ENCODE peak calls at places on chromosome 1, in seven cellular contexts. W, Z, H, T, S, K and N are unnamed samples.

GRCh38 chr1:195663549-195664280 is 944.5 kb downstream of the KCNT2 start:
- DNase-seq in Z (peak; percentile 94), K (no peak), T (no peak), W (no peak), H (no peak), S (no peak), N (peak; percentile 45)

GRCh38 chr1:38127432-38127831 is 80.8 kb upstream of the POU3F1 start:
- DNase-seq in T (no peak), K (no peak), W (no peak), H (no peak), Z (peak; percentile 46), S (no peak), N (no peak)

GRCh38 chr1:211420389-211420788 is 71.6 kb downstream of the RD3 start:
- DNase-seq in Z (peak; percentile 54), T (no peak), W (peak; percentile 10), H (no peak), S (no peak), K (no peak), N (no peak)

GRCh38 chr1:240503558-240503957 is 108.4 kb downstream of the GREM2 start:
- DNase-seq in S (no peak), Z (no peak), K (no peak), W (no peak), T (no peak), H (no peak), N (no peak)

GRCh38 chr1:148263906-148264255 is 111.8 kb upstream of the NBPF11 start:
- DNase-seq in W (no peak), K (no peak), H (no peak), Z (no peak), T (peak; percentile 73), S (no peak), N (peak; percentile 7)

GRCh38 chr1:12706061-12706460 is 9.8 kb upstream of the AADACL3 start:
- DNase-seq in W (no peak), T (no peak), S (no peak), H (no peak), K (no peak), Z (no peak), N (no peak)

GRCh38 chr1:64033667-64034215 is 169.7 kb upstream of the UBE2U start:
- DNase-seq in K (no peak), H (no peak), Z (peak; percentile 96), T (no peak), S (no peak), W (no peak), N (no peak)

GRCh38 chr1:108531429-108531828 is 28.5 kb upstream of the EEIG2 start:
- DNase-seq in T (no peak), K (no peak), Z (no peak), W (no peak), H (no peak), S (no peak), N (no peak)

DNA sequence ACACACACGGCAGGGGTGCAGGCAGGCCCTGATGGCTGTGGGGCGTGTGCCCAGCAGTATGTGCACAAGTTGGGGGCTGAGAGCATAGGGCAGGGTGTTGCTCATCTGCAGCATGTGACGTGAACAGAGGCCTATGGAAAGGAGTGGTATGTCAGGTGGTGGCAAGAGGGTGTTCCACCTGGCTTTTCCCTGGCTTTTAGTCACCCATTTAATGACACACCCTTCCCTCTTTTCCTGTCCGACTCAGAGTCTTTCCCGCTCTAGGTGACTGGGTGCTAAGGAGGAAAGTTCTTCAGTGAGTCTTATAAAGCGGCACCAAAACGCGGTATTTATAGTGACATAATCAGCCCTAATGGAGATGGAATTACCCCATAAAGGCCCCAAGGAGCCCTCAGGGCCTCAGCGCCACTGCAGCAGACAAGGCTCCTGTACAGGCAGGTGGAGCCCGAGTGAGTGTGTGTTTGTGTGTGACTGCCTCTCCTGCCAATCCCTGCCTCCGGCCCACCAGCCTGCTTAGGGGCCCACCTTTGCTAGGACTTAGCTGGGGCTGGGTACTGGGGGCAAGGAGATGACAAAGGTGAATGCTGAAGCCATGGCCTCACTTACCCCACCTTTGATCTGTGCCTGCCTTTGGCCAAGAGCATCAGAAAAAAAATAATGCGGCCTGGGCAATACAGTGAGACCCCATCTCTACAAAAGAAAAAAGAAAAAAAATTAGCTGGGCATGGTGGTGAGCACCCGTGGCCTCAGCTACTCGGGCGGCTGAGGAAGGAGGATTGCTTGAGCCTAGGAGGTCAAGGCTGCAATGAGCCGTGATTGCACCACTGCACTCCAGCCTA is 3.3 kb upstream of the EPHA2 start:
- DNase-seq in W (no peak), K (no peak), H (no peak), Z (no peak), T (no peak), S (no peak), N (no peak)
- TF ChIP-seq RFX5 in W (no peak), K (no peak), H (no peak), Z (no peak), T (no peak), S (no peak), N (no peak)

GRCh38 chr1:201984446-201984845 is 2.0 kb downstream of the RNPEP start:
- DNase-seq in S (no peak), T (no peak), K (no peak), H (no peak), Z (no peak), W (no peak), N (no peak)

GRCh38 chr1:201988593-201988992 is 6.1 kb downstream of the RNPEP start:
- DNase-seq in Z (no peak), K (no peak), H (no peak), W (no peak), S (no peak), T (no peak), N (no peak)

GRCh38 chr1:201985355-201985754 is 2.9 kb downstream of the RNPEP start:
- DNase-seq in K (no peak), W (no peak), S (no peak), Z (no peak), H (no peak), T (no peak), N (no peak)

GRCh38 chr1:201982082-201982922 is at the start of gene RNPEP:
- DNase-seq in Z (peak; percentile 56), K (peak; percentile 18), H (peak; percentile 95), T (peak; percentile 85), S (no peak), W (peak; percentile 93), N (peak; percentile 79)

DNA sequence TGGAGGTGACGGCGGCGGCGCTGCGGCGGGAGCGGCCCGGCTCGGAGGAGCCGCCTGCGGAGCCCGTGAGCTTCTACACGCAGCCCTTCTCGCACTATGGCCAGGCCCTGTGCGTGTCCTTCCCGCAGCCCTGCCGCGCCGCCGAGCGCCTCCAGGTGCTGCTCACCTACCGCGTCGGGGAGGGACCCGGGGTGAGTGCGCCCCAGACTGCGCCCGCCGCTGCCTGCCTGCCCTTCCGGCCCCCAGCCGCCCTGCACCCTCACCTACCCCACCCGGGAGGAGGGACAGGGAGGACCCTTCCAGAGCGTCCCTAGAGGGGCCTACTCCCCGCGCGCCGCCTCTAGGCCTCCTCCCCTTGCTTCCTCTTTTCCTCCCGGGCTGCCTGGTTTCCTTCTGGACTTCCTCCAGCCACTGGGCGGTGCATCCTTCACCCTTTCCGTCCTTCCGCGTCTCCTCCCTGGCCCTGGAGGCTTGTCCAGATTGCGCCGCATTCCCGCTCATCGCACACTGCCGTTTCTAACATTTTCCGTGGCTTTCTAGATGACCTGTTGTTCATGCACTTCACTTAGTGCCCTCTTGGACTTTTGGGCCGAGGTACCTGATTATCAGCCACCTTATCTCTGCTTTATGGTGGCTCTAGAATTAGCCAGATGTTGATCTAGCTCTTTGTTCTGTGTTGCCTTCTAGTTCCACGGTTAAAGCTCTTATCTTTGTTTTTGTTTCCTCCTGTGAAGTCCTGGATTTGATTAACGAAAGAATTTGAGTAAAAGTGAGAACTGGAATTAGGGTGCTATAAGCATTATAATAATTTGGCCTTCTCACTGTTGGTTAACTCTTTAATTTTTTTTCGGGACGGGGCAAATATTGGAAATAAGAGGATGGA is 716 bp downstream of the RNPEP start:
- DNase-seq in K (peak; percentile 61), H (peak; percentile 82), Z (peak; percentile 70), S (no peak), T (peak; percentile 76), W (peak; percentile 85), N (peak; percentile 82)
- H3K4me3 ChIP-seq in K (peak overlapping the region; percentile 74), H (peak overlapping the region; percentile 67), Z (peak overlapping the region; percentile 98), S (peak overlapping the region; percentile 82), T (peak overlapping the region; percentile 82), W (peak overlapping the region; percentile 99), N (peak overlapping the region; percentile 60)

GRCh38 chr1:182348916-182349747 is 42.5 kb downstream of the GLUL start:
- DNase-seq in Z (no peak), W (no peak), K (no peak), H (no peak), T (no peak), S (no peak), N (no peak)
- TF ChIP-seq RFX5 in Z (no peak), W (no peak), K (no peak), H (no peak), T (no peak), S (no peak), N (no peak)

DNA sequence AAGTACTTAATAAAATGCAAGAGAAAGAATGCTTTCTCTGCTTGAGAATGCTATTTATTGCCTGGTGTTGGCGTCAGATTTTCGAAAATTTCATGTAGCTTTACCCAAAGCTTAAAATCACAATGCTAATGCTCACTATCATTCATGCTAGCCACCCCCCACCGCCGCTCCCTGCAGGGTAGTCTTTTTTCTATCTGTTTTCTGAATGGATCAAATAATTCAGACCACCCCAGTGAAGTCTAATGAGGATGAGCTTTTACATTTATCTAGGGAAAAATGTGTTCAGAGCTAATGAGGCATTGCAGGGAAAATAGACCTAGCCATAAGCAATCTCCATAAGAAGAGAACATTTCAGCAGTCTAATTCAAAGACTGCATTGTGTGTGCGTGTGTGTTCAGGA is 533.0 kb upstream of the PRMT6 start:
- DNase-seq in S (no peak), T (no peak), Z (no peak), W (no peak), K (no peak), H (no peak), N (no peak)
- H3K4me3 ChIP-seq in S (no peak overlapping the region), T (peak overlapping the region; percentile 17), Z (no peak overlapping the region), W (no peak overlapping the region), K (no peak overlapping the region), H (no peak overlapping the region), N (no peak overlapping the region)

GRCh38 chr1:208165659-208166058 is 78.5 kb downstream of the PLXNA2 start:
- DNase-seq in T (no peak), S (no peak), K (no peak), H (no peak), Z (peak; percentile 5), W (no peak), N (no peak)
- TF ChIP-seq RFX5 in T (no peak), S (no peak), K (no peak), H (no peak), Z (no peak), W (no peak), N (no peak)

DNA sequence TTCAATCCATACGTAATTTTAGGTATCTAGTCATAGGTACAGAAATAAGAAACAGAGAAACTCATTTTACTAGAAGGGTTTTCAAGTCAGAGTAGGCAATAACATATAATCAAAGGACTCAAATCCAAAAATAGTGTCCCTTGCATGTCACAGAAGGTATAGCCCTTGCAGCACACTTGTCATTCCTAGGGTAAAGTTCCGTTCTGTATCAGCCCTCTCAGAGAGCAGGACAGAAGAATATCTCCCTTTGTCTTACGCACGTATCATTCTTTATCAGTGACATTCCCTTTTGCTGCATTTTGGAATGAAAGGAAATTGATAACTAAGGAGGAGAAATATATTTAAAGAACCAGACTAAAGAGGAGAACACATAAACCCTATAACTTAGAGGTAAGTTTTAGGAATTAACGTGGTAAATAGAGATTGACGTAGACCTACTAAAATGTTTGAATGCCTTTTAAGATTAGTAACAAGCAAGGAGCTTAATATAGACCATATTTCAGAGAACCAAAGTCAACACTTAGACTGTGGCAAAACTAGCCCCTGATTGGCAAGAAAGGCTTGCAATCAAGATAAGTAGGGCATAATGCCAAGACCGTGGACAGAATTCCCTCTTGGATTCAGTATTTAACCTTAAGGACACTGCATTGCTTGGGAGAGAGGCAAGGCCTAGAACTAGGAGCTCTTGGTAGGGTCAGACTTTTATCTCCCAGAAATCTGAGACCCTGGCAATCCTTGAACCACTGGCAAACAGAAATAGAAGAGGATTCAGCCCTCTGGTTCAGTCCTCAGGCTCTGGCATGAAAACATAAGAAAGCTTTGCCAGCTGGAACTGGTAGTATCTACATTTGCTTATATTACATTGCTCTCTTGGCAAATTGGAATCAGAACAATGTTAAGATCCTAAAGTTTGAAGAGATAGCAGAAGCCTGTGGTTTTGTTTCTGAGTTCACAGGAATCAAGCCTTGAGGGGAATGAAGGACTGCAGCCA is 232.1 kb downstream of the ASTN1 start:
- DNase-seq in T (no peak), K (no peak), W (no peak), Z (no peak), S (no peak), H (no peak), N (no peak)
- H3K4me3 ChIP-seq in T (no peak overlapping the region), K (no peak overlapping the region), W (no peak overlapping the region), Z (no peak overlapping the region), S (no peak overlapping the region), H (no peak overlapping the region), N (no peak overlapping the region)